ENCODE peak calls at places on chromosomes 4 and X, in four cellular contexts. Q is left ventricle myocardium inferior, Y is psoas muscle, J is Peyer's patch. E is an unnamed sample. For H3K36me3, the result is how much of the 10 kb centered on the place peaks cover.

GRCh38 chr4:52106701-52107100 is 55.6 kb downstream of the SPATA18 start:
- DNase-seq in Q (no peak), Y (no peak), J (no peak), E (no peak)

GRCh38 chr4:169229571-169230028 is 41.2 kb downstream of the SH3RF1 start:
- DNase-seq in Q (no peak), Y (no peak), J (no peak), E (no peak)

GRCh38 chr4:95714571-95714970 is 125.3 kb upstream of the PDHA2 start:
- DNase-seq in Q (no peak), Y (no peak), J (no peak), E (no peak)

GRCh38 chrX:138411048-138411447 is 300.5 kb downstream of the FGF13 start:
- DNase-seq in Q (no peak), Y (no peak), J (no peak), E (no peak)

GRCh38 chr4:42398448-42399355 is 1.4 kb downstream of the SHISA3 start:
- DNase-seq in Q (peak), Y (peak), J (no peak), E (no peak)

GRCh38 chr4:87811977-87812376 is 12.6 kb downstream of the IBSP start:
- DNase-seq in Q (no peak), Y (no peak), J (no peak), E (no peak)

GRCh38 chr4:4854649-4855292 is 4.7 kb upstream of the MSX1 start:
- DNase-seq in Q (no peak), Y (peak), J (peak), E (no peak)

GRCh38 chrX:9859711-9860555 is 73.7 kb downstream of the SHROOM2 start:
- DNase-seq in Q (no peak), Y (no peak), J (no peak), E (no peak)

GRCh38 chr4:169160825-169161224 is 109.9 kb downstream of the SH3RF1 start:
- DNase-seq in Q (no peak), Y (no peak), J (no peak), E (no peak)

GRCh38 chr4:174626310-174627022 is 104.2 kb upstream of the HPGD start:
- DNase-seq in Q (no peak), Y (no peak), J (no peak), E (no peak)

GRCh38 chr4:114052227-114052626 is 72.8 kb upstream of the ARSJ start:
- DNase-seq in Q (no peak), Y (no peak), J (no peak), E (peak)

GRCh38 chr4:75708218-75708691 is 16.1 kb upstream of the USO1 start:
- DNase-seq in Q (no peak), Y (no peak), J (no peak), E (peak)

GRCh38 chr4:119984998-119985397 is 81.7 kb downstream of the MAD2L1 start:
- DNase-seq in Q (no peak), Y (no peak), J (no peak), E (no peak)

GRCh38 chr4:85812776-85813175 is 337.8 kb downstream of the ARHGAP24 start:
- DNase-seq in Q (no peak), Y (no peak), J (no peak), E (no peak)

GRCh38 chr4:87896020-87896621 is 63.4 kb downstream of the MEPE start:
- DNase-seq in Q (no peak), Y (no peak), J (no peak), E (no peak)

GRCh38 chr4:5280845-5281244 is 229.6 kb downstream of the STK32B start:
- DNase-seq in Q (no peak), Y (no peak), J (no peak), E (no peak)

GRCh38 chr4:186651624-186652023 is 72.0 kb downstream of the FAT1 start:
- DNase-seq in Q (peak), Y (peak), J (no peak), E (no peak)

GRCh38 chr4:98343640-98344039 is 82.5 kb downstream of the RAP1GDS1 start:
- DNase-seq in Q (no peak), Y (no peak), J (no peak), E (no peak)

GRCh38 chrX:101550825-101551767 is 749 bp downstream of the ARMCX1 start:
- DNase-seq in Q (peak), Y (peak), J (peak), E (no peak)

GRCh38 chr4:21467551-21467950 is 481.0 kb downstream of the KCNIP4 start:
- DNase-seq in Q (no peak), Y (no peak), J (no peak), E (no peak)

GRCh38 chrX:155893513-155893912 is 12.4 kb downstream of the VAMP7 start:
- DNase-seq in Q (no peak), Y (no peak), J (no peak), E (no peak)

GRCh38 chr4:140296871-140297570 is 76.4 kb upstream of the SCOC start:
- DNase-seq in Q (no peak), Y (no peak), J (no peak), E (no peak)

GRCh38 chr4:82811838-82812672 is 13.5 kb upstream of the SCD5 start:
- DNase-seq in Q (no peak), Y (no peak), J (no peak), E (no peak)

GRCh38 chr4:140168474-140168873 is 14.5 kb upstream of the MAML3 start:
- DNase-seq in Q (no peak), Y (no peak), J (no peak), E (no peak)

GRCh38 chr4:176805155-176805554 is 12.4 kb upstream of the VEGFC start:
- DNase-seq in Q (no peak), Y (no peak), J (no peak), E (no peak)
- H3K4me3 ChIP-seq in Q (no peak), Y (no peak), J (no peak), E (no peak)

DNA sequence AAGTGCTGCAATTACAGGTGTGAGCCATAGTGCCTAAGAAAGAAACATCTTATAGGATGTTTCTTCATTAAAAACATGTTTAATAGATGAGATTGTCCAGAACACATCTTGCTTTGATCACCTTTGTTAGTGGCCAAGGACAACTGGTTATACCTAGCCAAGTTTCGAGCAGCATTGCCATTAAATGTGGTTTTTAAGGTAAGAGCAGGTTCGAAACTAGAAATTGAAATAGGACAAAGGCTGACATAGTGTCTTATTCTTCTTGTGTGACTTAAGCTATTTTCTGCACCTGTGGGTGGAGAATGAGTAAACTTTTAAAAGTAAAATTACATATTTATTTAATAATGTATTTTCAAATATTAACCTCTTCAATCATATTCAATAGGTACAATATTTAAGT is 59.0 kb downstream of the RBPJ start:
- DNase-seq in Q (no peak), Y (no peak), J (no peak), E (no peak)
- H3K36me3 ChIP-seq in Q (under half), Y (under half), J (under half), E (under half)

GRCh38 chrX:33210156-33210555 is 1.2 kb downstream of the DMD start:
- DNase-seq in Q (no peak), Y (no peak), J (no peak), E (no peak)
- TF ChIP-seq CTCF in Q (no peak), Y (no peak), J (no peak), E (no peak)

DNA sequence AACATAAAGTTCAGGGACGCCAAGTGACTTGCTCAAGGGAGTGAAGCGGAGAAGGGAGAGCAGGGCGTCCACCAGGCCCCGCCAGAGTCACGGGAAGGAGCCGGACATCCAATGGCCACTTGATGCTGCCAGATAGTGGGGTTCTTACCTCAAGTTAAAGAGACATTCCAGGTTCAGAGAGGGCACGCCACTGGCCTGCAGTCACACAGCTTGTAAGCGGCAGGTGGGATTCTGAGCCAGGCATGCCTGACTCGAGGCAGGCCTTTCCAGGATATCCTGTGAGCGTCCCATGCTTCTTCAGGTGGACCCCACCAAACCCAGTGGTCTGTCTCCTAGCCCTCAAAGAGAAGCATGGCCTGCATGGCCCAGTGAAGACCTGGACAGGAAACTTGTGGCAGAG is 2.4 kb downstream of the MAN2B2 start:
- DNase-seq in Q (no peak), Y (no peak), J (no peak), E (no peak)
- H3K4me3 ChIP-seq in Q (no peak), Y (no peak), J (no peak), E (no peak)

GRCh38 chrX:1597345-1598020 is 6.1 kb downstream of the AKAP17A start:
- DNase-seq in Q (no peak), Y (no peak), J (no peak), E (no peak)

GRCh38 chrX:1593286-1594271 is 2.2 kb downstream of the AKAP17A start:
- DNase-seq in Q (no peak), Y (no peak), J (no peak), E (peak)

GRCh38 chrX:1596676-1597344 is 5.4 kb downstream of the AKAP17A start:
- DNase-seq in Q (no peak), Y (no peak), J (no peak), E (peak)

GRCh38 chrX:1598021-1598875 is 6.8 kb downstream of the AKAP17A start:
- DNase-seq in Q (no peak), Y (no peak), J (no peak), E (no peak)

GRCh38 chrX:1595711-1596060 is 4.3 kb downstream of the AKAP17A start:
- DNase-seq in Q (no peak), Y (no peak), J (no peak), E (no peak)
- H3K36me3 ChIP-seq in Q (half or more), Y (half or more), J (under half), E (under half)

GRCh38 chr4:139085141-139085540 is 69.6 kb downstream of the NOCT start:
- DNase-seq in Q (no peak), Y (no peak), J (no peak), E (no peak)
- TF ChIP-seq CTCF in Q (peak), Y (peak), J (peak), E (no peak)

GRCh38 chr4:188295899-188296298 is 156.7 kb downstream of the TRIML1 start:
- DNase-seq in Q (no peak), Y (no peak), J (no peak), E (no peak)
- H3K4me3 ChIP-seq in Q (no peak), Y (no peak), J (no peak), E (no peak)

E was measured in mucosa of descending colon.